ENCODE peak calls at places on chromosomes 7 and 10, in six cellular contexts. E, C, A, Q, R and J are unnamed samples.

GRCh38 chr7:21507627-21508343 is 35.1 kb upstream of the DNAH11 start:
- DNase-seq in E (peak), C (peak), A (peak), Q (peak), R (peak), J (peak)

GRCh38 chr7:103307487-103308231 is 10.4 kb downstream of the PMPCB start:
- DNase-seq in E (no peak), C (no peak), A (no peak), Q (no peak), R (no peak), J (no peak)

GRCh38 chr10:8438603-8439002 is 384.1 kb downstream of the GATA3 start:
- DNase-seq in E (no peak), C (no peak), A (no peak), Q (no peak), R (no peak), J (no peak)

GRCh38 chr10:12594448-12594944 is 245.1 kb downstream of the CAMK1D start:
- DNase-seq in E (no peak), C (no peak), A (no peak), Q (no peak), R (no peak), J (no peak)

GRCh38 chr7:49580000-49580399 is 193.4 kb upstream of the VWC2 start:
- DNase-seq in E (peak), C (no peak), A (no peak), Q (no peak), R (no peak), J (no peak)

GRCh38 chr10:30813872-30814471 is 184.4 kb upstream of the LYZL2 start:
- DNase-seq in E (no peak), C (peak), A (no peak), Q (peak), R (peak), J (no peak)

GRCh38 chr10:116122126-116122525 is 150.9 kb downstream of the GFRA1 start:
- DNase-seq in E (no peak), C (no peak), A (no peak), Q (no peak), R (no peak), J (no peak)

GRCh38 chr10:28668363-28669226 is 8.7 kb upstream of the BAMBI start:
- DNase-seq in E (peak), C (peak), A (no peak), Q (peak), R (peak), J (no peak)

GRCh38 chr10:23818484-23818883 is 379.6 kb downstream of the OTUD1 start:
- DNase-seq in E (no peak), C (no peak), A (no peak), Q (no peak), R (no peak), J (no peak)

GRCh38 chr7:117572826-117573620 is 93.2 kb downstream of the CFTR start:
- DNase-seq in E (no peak), C (no peak), A (no peak), Q (no peak), R (no peak), J (no peak)

GRCh38 chr10:43461950-43462349 is 25.0 kb downstream of the ZNF487 start:
- DNase-seq in E (peak), C (peak), A (peak), Q (peak), R (peak), J (peak)

GRCh38 chr10:131785121-131785460 is 115.7 kb upstream of the PPP2R2D start:
- DNase-seq in E (no peak), C (no peak), A (no peak), Q (no peak), R (no peak), J (no peak)

GRCh38 chr10:115951242-115951641 is 321.8 kb downstream of the GFRA1 start:
- DNase-seq in E (no peak), C (no peak), A (no peak), Q (no peak), R (no peak), J (no peak)

GRCh38 chr7:26696978-26697377 is 167.4 kb downstream of the SKAP2 start:
- DNase-seq in E (no peak), C (no peak), A (no peak), Q (no peak), R (no peak), J (no peak)

GRCh38 chr10:75959209-75959608 is 527.8 kb downstream of the LRMDA start:
- DNase-seq in E (no peak), C (peak), A (no peak), Q (peak), R (peak), J (no peak)

GRCh38 chr7:133253522-133253882 is 624 bp downstream of the EXOC4 start:
- DNase-seq in E (peak), C (peak), A (peak), Q (no peak), R (no peak), J (no peak)

GRCh38 chr7:87451187-87451586 is 24.3 kb downstream of the ABCB4 start:
- DNase-seq in E (no peak), C (no peak), A (no peak), Q (no peak), R (no peak), J (no peak)

GRCh38 chr7:112334366-112334765 is 115.9 kb upstream of the IFRD1 start:
- DNase-seq in E (no peak), C (no peak), A (no peak), Q (no peak), R (peak), J (no peak)

GRCh38 chr7:130131964-130132875 is 61.9 kb downstream of the KLHDC10 start:
- DNase-seq in E (no peak), C (no peak), A (no peak), Q (no peak), R (no peak), J (no peak)

GRCh38 chr10:48363617-48364355 is 57.3 kb downstream of the MAPK8 start:
- DNase-seq in E (peak), C (peak), A (peak), Q (peak), R (peak), J (peak)

GRCh38 chr7:23787272-23787671 is 77.3 kb downstream of the STK31 start:
- DNase-seq in E (no peak), C (no peak), A (no peak), Q (no peak), R (no peak), J (no peak)

GRCh38 chr7:7821517-7821916 is 103.1 kb upstream of the RPA3 start:
- DNase-seq in E (no peak), C (no peak), A (no peak), Q (no peak), R (no peak), J (no peak)

GRCh38 chr7:88664630-88665233 is 94.8 kb upstream of the ZNF804B start:
- DNase-seq in E (no peak), C (peak), A (no peak), Q (no peak), R (peak), J (no peak)

GRCh38 chr7:146698995-146699610 is 582.5 kb downstream of the CNTNAP2 start:
- DNase-seq in E (no peak), C (no peak), A (no peak), Q (no peak), R (no peak), J (no peak)

GRCh38 chr7:143316492-143316891 is 581 bp downstream of the CLCN1 start:
- DNase-seq in E (no peak), C (no peak), A (no peak), Q (no peak), R (no peak), J (peak)

GRCh38 chr10:49213211-49213610 is 25.0 kb upstream of the TMEM273 start:
- DNase-seq in E (no peak), C (no peak), A (no peak), Q (no peak), R (no peak), J (no peak)

GRCh38 chr10:110648743-110649651 is 4.9 kb downstream of the RBM20 start:
- DNase-seq in E (no peak), C (peak), A (no peak), Q (peak), R (no peak), J (no peak)

GRCh38 chr10:6988654-6989053 is 408.6 kb upstream of the PRKCQ start:
- DNase-seq in E (no peak), C (no peak), A (no peak), Q (no peak), R (no peak), J (no peak)

GRCh38 chr7:130441408-130441854 is 615 bp upstream of the CEP41 start:
- DNase-seq in E (peak), C (peak), A (no peak), Q (peak), R (no peak), J (peak)

GRCh38 chr10:11712761-11713160 is 29.4 kb upstream of the ECHDC3 start:
- DNase-seq in E (no peak), C (peak), A (no peak), Q (no peak), R (peak), J (no peak)

GRCh38 chr7:51878869-51879268 is 562.3 kb upstream of the COBL start:
- DNase-seq in E (no peak), C (no peak), A (no peak), Q (no peak), R (no peak), J (no peak)